ENCODE peak calls at places on chromosomes 5 and 9, in nine cellular contexts. J is heart left ventricle, X is H1, O is hepatocyte, U is PC-3, G is mammary epithelial cell, Q is neural progenitor cell, P is pancreas, T is suprapubic skin. L is an unnamed sample.

GRCh38 chr9:34602906-34603305 is 9.0 kb downstream of the RPP25L start:
- DNase-seq in U (no peak), J (no peak), P (no peak), X (no peak), T (no peak), G (no peak), Q (no peak), O (no peak), L (no peak)

GRCh38 chr5:175162036-175162435 is 281.9 kb downstream of the DRD1 start:
- DNase-seq in Q (no peak), J (no peak), U (no peak), X (no peak), T (no peak), G (no peak), O (no peak), P (no peak), L (no peak)

GRCh38 chr5:43061352-43061751 is 21.2 kb upstream of the ANXA2R start:
- DNase-seq in X (no peak), O (no peak), U (peak; percentile 42), G (no peak), J (no peak), Q (no peak), T (no peak), P (no peak), L (no peak)

GRCh38 chr5:143699121-143699520 is 112.8 kb upstream of the HMHB1 start:
- DNase-seq in Q (no peak), X (no peak), J (no peak), U (no peak), P (no peak), O (no peak), T (no peak), G (no peak), L (no peak)

GRCh38 chr9:91690540-91691249 is 259.3 kb downstream of the ROR2 start:
- DNase-seq in G (no peak), Q (no peak), J (no peak), T (no peak), P (no peak), O (no peak), X (no peak), U (no peak), L (no peak)

GRCh38 chr9:117245225-117245624 is 169.6 kb downstream of the ASTN2 start:
- DNase-seq in J (no peak), T (no peak), X (no peak), Q (no peak), U (no peak), G (no peak), P (no peak), O (no peak), L (no peak)

GRCh38 chr9:106482733-106483132 is 380.2 kb upstream of the ZNF462 start:
- DNase-seq in P (no peak), T (no peak), U (peak; percentile 71), Q (no peak), G (peak; percentile 81), J (no peak), X (no peak), O (no peak), L (no peak)

GRCh38 chr9:123834907-123835562 is 94.9 kb downstream of the DENND1A start:
- DNase-seq in U (no peak), J (no peak), Q (peak; percentile 26), G (no peak), O (no peak), T (no peak), X (no peak), P (no peak), L (no peak)

GRCh38 chr5:66232701-66233100 is 88.6 kb downstream of the SREK1 start:
- DNase-seq in X (no peak), Q (no peak), G (no peak), P (no peak), T (no peak), O (no peak), U (no peak), J (no peak), L (no peak)

GRCh38 chr5:110880413-110880812 is 141.6 kb downstream of the SLC25A46 start:
- DNase-seq in O (peak; percentile 59), P (no peak), U (peak; percentile 99), G (peak; percentile 95), X (no peak), J (no peak), Q (no peak), T (no peak), L (no peak)

GRCh38 chr9:133773889-133774655 is 35.9 kb upstream of the SARDH start:
- DNase-seq in U (no peak), O (no peak), T (no peak), P (peak; percentile 28), J (no peak), Q (no peak), X (no peak), G (no peak), L (no peak)

GRCh38 chr5:77774981-77775772 is 962 bp downstream of the TBCA start:
- DNase-seq in G (no peak), X (no peak), T (no peak), Q (no peak), P (no peak), J (no peak), O (no peak), U (peak; percentile 7), L (peak; percentile 59)

GRCh38 chr9:120842685-120843485 is at the start of gene PSMD5:
- DNase-seq in X (peak; percentile 96), O (peak; percentile 91), Q (peak; percentile 79), J (peak; percentile 99), T (peak; percentile 99), P (peak; percentile 97), U (peak; percentile 98), G (peak; percentile 99), L (peak; percentile 99)
- H3K27ac ChIP-seq in X (peak within 1 kb of the TSS; percentile 87), O (peak within 1 kb of the TSS; percentile 92), Q (no peak within 1 kb of the TSS), J (peak within 1 kb of the TSS; percentile 92), T (peak within 1 kb of the TSS; percentile 96), P (peak within 1 kb of the TSS; percentile 94), U (peak within 1 kb of the TSS; percentile 90), G (peak within 1 kb of the TSS; percentile 85), L (peak within 1 kb of the TSS; percentile 88)

DNA sequence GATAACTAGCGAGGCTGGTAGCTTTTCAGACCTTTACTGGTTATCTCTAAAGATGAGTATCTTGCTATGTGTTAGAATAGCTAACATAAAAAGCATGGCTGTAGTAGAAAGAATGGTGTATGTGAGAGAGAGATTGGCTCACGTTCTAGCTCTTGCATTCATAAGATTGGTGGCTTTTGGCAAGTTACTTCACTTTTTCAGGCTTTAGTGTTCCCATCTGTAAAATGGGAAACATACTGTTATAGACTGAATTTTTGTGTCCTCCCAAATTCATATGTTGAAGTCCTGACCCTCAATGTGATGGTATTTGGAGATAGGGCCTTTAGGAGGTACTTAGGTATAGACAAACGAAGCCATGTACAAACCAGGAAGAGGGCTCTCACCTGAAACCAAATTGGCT is 302.4 kb upstream of the KLF4 start:
- DNase-seq in U (no peak), O (no peak), X (no peak), J (no peak), G (no peak), P (no peak), Q (no peak), T (no peak), L (no peak)
- H3K4me1 ChIP-seq in U (peaks cover 5% of the 10 kb centered on the region), O (no peaks in the 10 kb centered on the region), X (no peaks in the 10 kb centered on the region), J (no peaks in the 10 kb centered on the region), G (no peaks in the 10 kb centered on the region), P (no peaks in the 10 kb centered on the region), Q (no peaks in the 10 kb centered on the region), T (no peaks in the 10 kb centered on the region), L (no peaks in the 10 kb centered on the region)

GRCh38 chr9:130222833-130223232 is 42.7 kb upstream of the HMCN2 start:
- DNase-seq in G (no peak), J (no peak), O (peak; percentile 4), Q (no peak), T (no peak), U (no peak), X (no peak), P (no peak), L (no peak)

GRCh38 chr9:130226112-130226511 is 39.4 kb upstream of the HMCN2 start:
- DNase-seq in X (no peak), O (no peak), J (no peak), U (no peak), P (no peak), G (no peak), T (no peak), Q (no peak), L (no peak)

GRCh38 chr9:130227833-130228232 is 37.7 kb upstream of the HMCN2 start:
- DNase-seq in P (no peak), U (no peak), X (no peak), G (no peak), J (no peak), T (no peak), Q (no peak), O (no peak), L (no peak)

GRCh38 chr9:130225586-130225985 is 40.0 kb upstream of the HMCN2 start:
- DNase-seq in J (no peak), T (no peak), Q (no peak), U (no peak), G (no peak), P (no peak), X (no peak), O (no peak), L (no peak)

DNA sequence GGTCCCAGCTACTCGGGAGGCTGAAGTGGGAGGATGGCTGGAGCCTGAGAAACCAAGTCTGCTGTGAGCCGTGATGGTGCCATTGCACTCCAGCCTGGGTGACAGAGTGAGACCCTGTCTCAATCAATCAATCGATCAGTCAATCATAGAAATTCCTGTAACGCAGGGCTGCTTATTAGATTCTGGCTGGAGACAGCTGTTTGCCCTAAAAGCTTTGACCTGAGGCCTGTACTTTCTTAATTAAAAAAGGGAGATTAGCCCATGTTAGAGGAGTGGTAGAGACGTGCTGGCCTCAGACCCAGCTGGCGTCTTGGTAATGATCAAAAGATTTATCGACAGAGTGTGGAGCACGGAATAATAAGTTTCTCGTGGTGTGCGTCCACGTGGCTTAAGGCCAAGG is 40.5 kb upstream of the HMCN2 start:
- DNase-seq in T (no peak), P (no peak), Q (no peak), O (no peak), J (no peak), G (no peak), U (no peak), X (no peak), L (no peak)
- H3K27ac ChIP-seq in T (no peak overlapping the region), P (no peak overlapping the region), Q (no peak overlapping the region), O (no peak overlapping the region), J (no peak overlapping the region), G (no peak overlapping the region), U (no peak overlapping the region), X (no peak overlapping the region), L (no peak overlapping the region)

GRCh38 chr5:172862165-172862801 is 28.2 kb downstream of the ERGIC1 start:
- DNase-seq in U (peak; percentile 18), Q (no peak), X (no peak), T (no peak), P (no peak), O (no peak), J (no peak), G (no peak), L (no peak)

GRCh38 chr5:172859966-172860365 is 25.9 kb downstream of the ERGIC1 start:
- DNase-seq in X (no peak), J (no peak), Q (no peak), G (peak; percentile 26), T (no peak), P (no peak), U (peak; percentile 13), O (no peak), L (no peak)

GRCh38 chr5:172861461-172861860 is 27.4 kb downstream of the ERGIC1 start:
- DNase-seq in Q (no peak), G (no peak), P (no peak), T (no peak), J (no peak), O (no peak), X (no peak), U (no peak), L (no peak)

GRCh38 chr5:172858990-172859811 is 25.1 kb downstream of the ERGIC1 start:
- DNase-seq in G (no peak), X (no peak), O (peak; percentile 74), J (peak; percentile 89), T (peak; percentile 87), U (peak; percentile 55), P (no peak), Q (no peak), L (peak; percentile 54)

GRCh38 chr5:172860520-172861443 is 26.7 kb downstream of the ERGIC1 start:
- DNase-seq in G (peak; percentile 77), Q (no peak), U (no peak), P (peak; percentile 74), O (no peak), J (peak; percentile 95), X (no peak), T (peak; percentile 93), L (peak; percentile 91)
- H3K4me1 ChIP-seq in G (peaks cover 33% of the 10 kb centered on the region), Q (peaks cover 15% of the 10 kb centered on the region), U (peaks cover 36% of the 10 kb centered on the region), P (peaks cover 25% of the 10 kb centered on the region), O (peaks cover 29% of the 10 kb centered on the region), J (peaks cover 76% of the 10 kb centered on the region), X (peaks cover 2% of the 10 kb centered on the region), T (peaks cover 71% of the 10 kb centered on the region), L (peaks cover 53% of the 10 kb centered on the region)

L was measured in testis.